ENCODE peak calls at places on chromosomes 1 and 21, in four cellular contexts. One of them, this sample, is unnamed.

GRCh38 chr1:5986018-5986417 is 6.2 kb downstream of the NPHP4 start:
- DNase-seq in GM12878: no peak
- DNase-seq in K562: no peak
- DNase-seq in HepG2: no peak
- DNase-seq in this sample: no peak

GRCh38 chr1:96772972-96773371 is 51.4 kb downstream of the PTBP2 start:
- DNase-seq in GM12878: no peak
- DNase-seq in K562: no peak
- DNase-seq in HepG2: no peak
- DNase-seq in this sample: no peak

GRCh38 chr1:4486408-4487120 is 167.8 kb upstream of the AJAP1 start:
- DNase-seq in GM12878: no peak
- DNase-seq in K562: no peak
- DNase-seq in HepG2: no peak
- DNase-seq in this sample: no peak

GRCh38 chr1:9345922-9346321 is 53.2 kb downstream of the SPSB1 start:
- DNase-seq in GM12878: no peak
- DNase-seq in K562: no peak
- DNase-seq in HepG2: peak
- DNase-seq in this sample: no peak

GRCh38 chr1:110677016-110677415 is 2.3 kb upstream of the KCNA3 start:
- DNase-seq in GM12878: no peak
- DNase-seq in K562: no peak
- DNase-seq in HepG2: no peak
- DNase-seq in this sample: no peak

GRCh38 chr1:111742938-111743549 is 3.8 kb upstream of the INKA2 start:
- DNase-seq in GM12878: no peak
- DNase-seq in K562: no peak
- DNase-seq in HepG2: no peak
- DNase-seq in this sample: no peak

GRCh38 chr1:220157738-220158137 is 63.8 kb downstream of the IARS2 start:
- DNase-seq in GM12878: no peak
- DNase-seq in K562: no peak
- DNase-seq in HepG2: no peak
- DNase-seq in this sample: no peak

GRCh38 chr1:33460947-33461629 is 11.4 kb upstream of the ZSCAN20 start:
- DNase-seq in GM12878: peak
- DNase-seq in K562: no peak
- DNase-seq in HepG2: no peak
- DNase-seq in this sample: no peak

DNA sequence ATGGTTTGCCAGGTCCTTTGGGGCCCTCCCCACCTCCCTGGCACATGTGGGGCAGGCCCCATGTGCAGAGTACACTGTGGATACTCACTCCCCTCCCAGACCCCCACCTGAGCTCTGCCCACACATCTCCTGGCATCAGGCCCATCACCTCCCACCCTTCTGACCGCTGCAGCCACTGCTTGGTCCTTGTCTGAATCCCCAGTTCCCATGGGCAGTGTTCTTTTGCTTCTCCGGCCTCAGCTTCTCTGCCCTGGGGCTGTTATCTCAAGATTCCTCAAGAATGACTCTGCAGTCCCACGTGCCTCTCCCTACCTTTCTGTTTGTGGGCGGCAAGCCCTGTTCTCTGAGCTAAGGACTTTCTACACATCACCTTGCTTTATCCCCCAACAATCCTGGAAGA is 187.7 kb upstream of the EDN2 start:
- DNase-seq in GM12878: no peak
- DNase-seq in K562: no peak
- DNase-seq in HepG2: no peak
- DNase-seq in this sample: no peak
- TF ChIP-seq FOXK2 in GM12878: no peak
- TF ChIP-seq FOXK2 in K562: no peak
- TF ChIP-seq FOXK2 in HepG2: no peak
- TF ChIP-seq FOXK2 in this sample: no peak

DNA sequence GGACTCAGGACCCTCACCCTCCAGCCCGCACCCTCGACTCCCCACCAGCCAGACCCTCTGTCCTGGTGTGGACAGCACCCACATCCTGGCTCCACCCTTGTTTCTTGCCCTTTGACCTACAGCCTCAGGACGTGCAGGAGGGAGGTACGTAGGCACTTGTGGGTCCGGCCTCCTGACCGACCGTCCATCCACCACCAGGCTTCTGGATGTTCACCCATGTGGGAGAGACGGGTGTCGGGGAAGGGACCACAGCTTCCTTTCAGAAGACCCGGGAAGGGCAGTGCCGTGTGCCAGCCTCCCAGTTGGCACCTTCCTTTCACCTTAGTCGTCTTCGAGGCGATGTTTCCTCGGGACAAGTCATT is 61.4 kb downstream of the PRKCZ start:
- DNase-seq in GM12878: no peak
- DNase-seq in K562: no peak
- DNase-seq in HepG2: no peak
- DNase-seq in this sample: no peak
- TF ChIP-seq FOXK2 in GM12878: no peak
- TF ChIP-seq FOXK2 in K562: no peak
- TF ChIP-seq FOXK2 in HepG2: no peak
- TF ChIP-seq FOXK2 in this sample: no peak

DNA sequence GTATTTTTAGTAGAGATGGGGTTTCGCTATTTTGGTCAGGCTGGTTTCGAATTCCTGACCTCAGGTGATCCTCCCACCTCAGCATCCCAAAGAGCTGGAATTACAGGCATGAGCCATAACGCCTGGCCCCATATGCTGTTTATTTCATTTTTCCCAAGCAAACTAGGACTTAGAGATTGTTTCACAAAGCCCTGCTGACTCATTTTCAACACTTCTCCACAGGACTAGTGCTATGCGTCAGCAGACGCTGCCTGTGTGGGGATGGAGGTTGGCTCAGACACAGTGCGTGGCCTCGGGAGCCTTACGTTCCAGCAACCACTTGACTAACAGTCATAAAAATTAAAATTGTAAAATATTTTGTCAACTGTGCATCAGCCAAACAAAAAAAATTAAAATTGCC is 22.7 kb downstream of the PKNOX1 start:
- DNase-seq in GM12878: no peak
- DNase-seq in K562: no peak
- DNase-seq in HepG2: no peak
- DNase-seq in this sample: no peak
- TF ChIP-seq FOXK2 in GM12878: no peak
- TF ChIP-seq FOXK2 in K562: no peak
- TF ChIP-seq FOXK2 in HepG2: no peak
- TF ChIP-seq FOXK2 in this sample: no peak

GRCh38 chr1:54174106-54174505 is 21.3 kb upstream of the CDCP2 start:
- DNase-seq in GM12878: no peak
- DNase-seq in K562: no peak
- DNase-seq in HepG2: no peak
- DNase-seq in this sample: no peak

GRCh38 chr1:54171636-54172035 is 18.8 kb upstream of the CDCP2 start:
- DNase-seq in GM12878: no peak
- DNase-seq in K562: no peak
- DNase-seq in HepG2: no peak
- DNase-seq in this sample: no peak

GRCh38 chr1:54170961-54171460 is 18.2 kb upstream of the CDCP2 start:
- DNase-seq in GM12878: no peak
- DNase-seq in K562: no peak
- DNase-seq in HepG2: no peak
- DNase-seq in this sample: no peak

GRCh38 chr1:54172614-54173312 is 20.0 kb upstream of the CDCP2 start:
- DNase-seq in GM12878: no peak
- DNase-seq in K562: no peak
- DNase-seq in HepG2: no peak
- DNase-seq in this sample: no peak

GRCh38 chr1:54173681-54174080 is 20.9 kb upstream of the CDCP2 start:
- DNase-seq in GM12878: no peak
- DNase-seq in K562: no peak
- DNase-seq in HepG2: no peak
- DNase-seq in this sample: no peak
- TF ChIP-seq FOXK2 in GM12878: no peak
- TF ChIP-seq FOXK2 in K562: no peak
- TF ChIP-seq FOXK2 in HepG2: no peak
- TF ChIP-seq FOXK2 in this sample: no peak